ENCODE peak calls at places on chromosome 14, in nine cellular contexts. M is left lung, B is HCT116, O is PC-3, G is aorta, J is GM12878, S is K562, A is lower lobe of right lung, V is RWPE2. C is an unnamed sample. For H3K36me3, the result is how much of the 10 kb centered on the place peaks cover.

GRCh38 chr14:25150934-25151790 is 101.2 kb upstream of the STXBP6 start:
- ATAC-seq in M (peak), B (no peak), O (no peak), G (no peak), J (peak), S (no peak), A (no peak), V (peak), C (no peak)

GRCh38 chr14:101761881-101762529 is 496 bp downstream of the PPP2R5C start:
- ATAC-seq in M (no peak), B (peak), O (peak), G (no peak), J (no peak), S (peak), A (no peak), V (no peak), C (peak)

GRCh38 chr14:32349322-32349721 is 20.2 kb downstream of the AKAP6 start:
- ATAC-seq in M (no peak), B (no peak), O (no peak), G (no peak), J (no peak), S (no peak), A (no peak), V (peak), C (no peak)

GRCh38 chr14:99792551-99793212 is 531 bp upstream of the EML1 start:
- ATAC-seq in M (peak), B (peak), O (peak), G (peak), J (no peak), S (no peak), A (peak), V (no peak), C (peak)

GRCh38 chr14:50785506-50786063 is 45.4 kb downstream of the NIN start:
- ATAC-seq in M (no peak), B (no peak), O (no peak), G (no peak), J (no peak), S (no peak), A (no peak), V (no peak), C (no peak)

GRCh38 chr14:84760506-84760905 is 769.4 kb upstream of the FLRT2 start:
- ATAC-seq in M (no peak), B (no peak), O (no peak), G (no peak), J (no peak), S (no peak), A (no peak), V (no peak), C (no peak)

GRCh38 chr14:23364604-23365352 is at the start of gene EFS:
- ATAC-seq in M (peak), B (no peak), O (peak), G (peak), J (no peak), S (no peak), A (no peak), V (peak), C (peak)

GRCh38 chr14:61542848-61543790 is 152.2 kb upstream of the HIF1A start:
- ATAC-seq in M (peak), B (no peak), O (no peak), G (peak), J (no peak), S (no peak), A (peak), V (no peak), C (peak)

GRCh38 chr14:24909523-24910302 is 140.2 kb downstream of the STXBP6 start:
- ATAC-seq in M (no peak), B (no peak), O (no peak), G (no peak), J (peak), S (no peak), A (no peak), V (no peak), C (no peak)

GRCh38 chr14:70027785-70028428 is 148.7 kb downstream of the SMOC1 start:
- ATAC-seq in M (peak), B (peak), O (peak), G (peak), J (peak), S (peak), A (peak), V (peak), C (peak)

GRCh38 chr14:103698380-103699260 is 16.6 kb downstream of the XRCC3 start:
- ATAC-seq in M (peak), B (peak), O (peak), G (no peak), J (peak), S (peak), A (peak), V (peak), C (no peak)
- H3K36me3 ChIP-seq in M (half or more), B (under half), O (under half), G (under half), J (under half), S (half or more), A (half or more), V (half or more), C (half or more)

DNA sequence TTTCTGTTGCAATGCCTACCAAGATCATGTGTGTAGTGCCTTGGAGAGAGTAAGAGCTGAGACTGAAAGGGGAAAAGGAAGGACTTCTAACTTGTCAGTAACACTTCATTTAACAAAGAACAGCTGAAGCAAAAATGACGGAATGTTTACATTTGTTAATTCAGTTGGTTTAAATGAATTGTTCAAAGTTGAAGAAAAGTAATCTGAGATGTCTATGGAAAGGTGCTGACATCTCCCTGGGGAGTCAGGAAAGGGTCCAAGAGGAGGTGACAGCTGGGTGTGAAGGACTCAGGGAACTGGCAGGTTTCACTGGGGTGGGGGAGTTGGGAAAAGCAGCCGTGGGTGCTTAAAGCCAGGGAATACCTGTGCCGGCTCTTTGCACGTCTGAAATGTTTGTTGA is 7.9 kb downstream of the TMEM63C start:
- ATAC-seq in M (no peak), B (no peak), O (no peak), G (no peak), J (no peak), S (no peak), A (no peak), V (no peak), C (no peak)
- H3K36me3 ChIP-seq in M (under half), B (under half), O (under half), G (under half), J (under half), S (under half), A (under half), V (under half), C (under half)

DNA sequence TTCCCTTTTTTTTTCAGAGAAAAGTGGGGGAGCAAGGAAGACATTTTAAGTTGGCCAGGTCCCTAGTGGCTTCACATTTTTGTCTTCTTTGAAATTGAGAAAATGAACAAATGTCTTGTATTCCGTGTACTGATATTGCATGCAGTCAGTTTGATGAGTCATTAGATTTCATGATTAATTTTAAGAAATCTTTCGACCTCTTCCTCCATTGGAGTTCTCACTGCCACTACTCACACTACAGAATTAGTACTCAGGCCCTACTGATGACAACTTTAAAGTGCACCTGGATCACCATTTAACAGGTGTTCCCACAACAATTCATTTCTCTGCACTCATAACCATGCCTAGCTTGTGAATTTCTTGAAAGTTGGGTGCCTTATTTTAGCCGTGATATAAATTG is 50.5 kb downstream of the SAMD4A start:
- ATAC-seq in M (no peak), B (no peak), O (no peak), G (no peak), J (peak), S (no peak), A (no peak), V (peak), C (no peak)
- H3K36me3 ChIP-seq in M (under half), B (under half), O (under half), G (under half), J (under half), S (under half), A (under half), V (under half), C (under half)

DNA sequence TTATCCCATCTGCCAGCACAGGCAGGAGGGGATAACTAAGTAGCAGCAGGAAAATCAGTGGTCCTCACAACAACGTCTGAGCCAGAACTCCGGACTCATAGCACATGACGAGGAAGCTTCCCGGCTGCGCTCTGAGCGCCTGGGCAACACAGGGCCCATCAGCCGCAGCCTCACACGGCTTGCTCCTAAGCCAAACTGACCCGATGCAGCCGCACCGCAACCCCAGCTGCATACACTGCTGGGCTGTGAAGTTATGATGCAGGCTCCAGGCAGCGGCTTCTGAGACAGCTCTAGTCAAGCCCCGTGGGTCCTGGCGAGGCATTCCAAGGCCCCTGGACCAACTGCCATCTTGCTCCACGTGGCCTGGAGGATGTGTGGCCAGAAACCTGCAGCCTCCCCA is 28.1 kb downstream of the ZFYVE21 start:
- ATAC-seq in M (no peak), B (no peak), O (no peak), G (no peak), J (no peak), S (no peak), A (no peak), V (no peak), C (no peak)
- H3K36me3 ChIP-seq in M (half or more), B (under half), O (under half), G (under half), J (under half), S (under half), A (half or more), V (under half), C (half or more)